ENCODE peak calls at places on chromosome 1, in seven cellular contexts. One of them, this sample, is unnamed.

GRCh38 chr1:11731719-11732283 is 4.1 kb upstream of the AGTRAP start:
- DNase-seq in fibroblast of lung: peak; percentile 57
- DNase-seq in heart left ventricle: peak; percentile 87
- DNase-seq in BJ: no peak
- DNase-seq in tibial artery: peak; percentile 67
- DNase-seq in Panc1: no peak
- DNase-seq in brain microvascular endothelial cell: peak; percentile 48
- DNase-seq in this sample: no peak

GRCh38 chr1:10940451-10940804 is 72.0 kb upstream of the TARDBP start:
- DNase-seq in tibial artery: no peak
- DNase-seq in BJ: no peak
- DNase-seq in heart left ventricle: no peak
- DNase-seq in Panc1: no peak
- DNase-seq in fibroblast of lung: no peak
- DNase-seq in brain microvascular endothelial cell: no peak
- DNase-seq in this sample: no peak

GRCh38 chr1:40362699-40363098 is 10.8 kb upstream of the SMAP2 start:
- DNase-seq in BJ: no peak
- DNase-seq in Panc1: no peak
- DNase-seq in fibroblast of lung: peak; percentile 44
- DNase-seq in heart left ventricle: no peak
- DNase-seq in brain microvascular endothelial cell: peak; percentile 36
- DNase-seq in tibial artery: no peak
- DNase-seq in this sample: no peak

GRCh38 chr1:107535091-107535490 is 394.3 kb downstream of the NTNG1 start:
- DNase-seq in tibial artery: no peak
- DNase-seq in BJ: no peak
- DNase-seq in brain microvascular endothelial cell: no peak
- DNase-seq in fibroblast of lung: no peak
- DNase-seq in heart left ventricle: no peak
- DNase-seq in Panc1: no peak
- DNase-seq in this sample: no peak

GRCh38 chr1:81220614-81221071 is 580.1 kb upstream of the ADGRL2 start:
- DNase-seq in Panc1: no peak
- DNase-seq in heart left ventricle: no peak
- DNase-seq in BJ: no peak
- DNase-seq in fibroblast of lung: no peak
- DNase-seq in tibial artery: no peak
- DNase-seq in brain microvascular endothelial cell: no peak
- DNase-seq in this sample: no peak

GRCh38 chr1:155893389-155894142 is 17.6 kb downstream of the RIT1 start:
- DNase-seq in brain microvascular endothelial cell: peak; percentile 84
- DNase-seq in fibroblast of lung: peak; percentile 87
- DNase-seq in Panc1: peak; percentile 93
- DNase-seq in BJ: peak; percentile 71
- DNase-seq in tibial artery: peak; percentile 32
- DNase-seq in heart left ventricle: no peak
- DNase-seq in this sample: peak; percentile 18

GRCh38 chr1:99707535-99708142 is 58.8 kb downstream of the FRRS1 start:
- DNase-seq in heart left ventricle: peak; percentile 72
- DNase-seq in brain microvascular endothelial cell: peak; percentile 79
- DNase-seq in BJ: peak; percentile 9
- DNase-seq in Panc1: peak; percentile 46
- DNase-seq in tibial artery: peak; percentile 78
- DNase-seq in fibroblast of lung: peak; percentile 49
- DNase-seq in this sample: peak; percentile 12

GRCh38 chr1:93448983-93449805 is 1.3 kb downstream of the FNBP1L start:
- DNase-seq in heart left ventricle: no peak
- DNase-seq in BJ: no peak
- DNase-seq in tibial artery: no peak
- DNase-seq in brain microvascular endothelial cell: no peak
- DNase-seq in fibroblast of lung: peak; percentile 65
- DNase-seq in Panc1: no peak
- DNase-seq in this sample: no peak

GRCh38 chr1:48026275-48026674 is 29.1 kb upstream of the TRABD2B start:
- DNase-seq in heart left ventricle: no peak
- DNase-seq in tibial artery: no peak
- DNase-seq in BJ: no peak
- DNase-seq in Panc1: no peak
- DNase-seq in brain microvascular endothelial cell: no peak
- DNase-seq in fibroblast of lung: peak; percentile 16
- DNase-seq in this sample: no peak

GRCh38 chr1:234833646-234834045 is 223.7 kb upstream of the IRF2BP2 start:
- DNase-seq in brain microvascular endothelial cell: no peak
- DNase-seq in BJ: no peak
- DNase-seq in tibial artery: no peak
- DNase-seq in Panc1: no peak
- DNase-seq in fibroblast of lung: no peak
- DNase-seq in heart left ventricle: no peak
- DNase-seq in this sample: no peak

GRCh38 chr1:24910751-24911650 is 19.1 kb downstream of the RUNX3 start:
- DNase-seq in fibroblast of lung: peak; percentile 75
- DNase-seq in BJ: no peak
- DNase-seq in heart left ventricle: no peak
- DNase-seq in tibial artery: no peak
- DNase-seq in brain microvascular endothelial cell: peak; percentile 79
- DNase-seq in Panc1: no peak
- DNase-seq in this sample: no peak

GRCh38 chr1:49163041-49163440 is 386.4 kb upstream of the BEND5 start:
- DNase-seq in heart left ventricle: no peak
- DNase-seq in BJ: no peak
- DNase-seq in brain microvascular endothelial cell: no peak
- DNase-seq in fibroblast of lung: peak; percentile 90
- DNase-seq in tibial artery: no peak
- DNase-seq in Panc1: peak; percentile 4
- DNase-seq in this sample: no peak

GRCh38 chr1:1163538-1164070 is 10.1 kb upstream of the TTLL10 start:
- DNase-seq in Panc1: no peak
- DNase-seq in BJ: no peak
- DNase-seq in fibroblast of lung: no peak
- DNase-seq in tibial artery: no peak
- DNase-seq in heart left ventricle: no peak
- DNase-seq in brain microvascular endothelial cell: no peak
- DNase-seq in this sample: no peak

GRCh38 chr1:86741947-86742572 is 37.7 kb downstream of the SH3GLB1 start:
- DNase-seq in heart left ventricle: peak; percentile 32
- DNase-seq in Panc1: no peak
- DNase-seq in brain microvascular endothelial cell: peak; percentile 36
- DNase-seq in BJ: no peak
- DNase-seq in tibial artery: no peak
- DNase-seq in fibroblast of lung: no peak
- DNase-seq in this sample: no peak

GRCh38 chr1:230754831-230755230 is 7.6 kb downstream of the CAPN9 start:
- DNase-seq in Panc1: no peak
- DNase-seq in brain microvascular endothelial cell: peak; percentile 9
- DNase-seq in fibroblast of lung: peak; percentile 86
- DNase-seq in BJ: no peak
- DNase-seq in tibial artery: no peak
- DNase-seq in heart left ventricle: peak; percentile 81
- DNase-seq in this sample: no peak

GRCh38 chr1:212021563-212021962 is 13.8 kb downstream of the INTS7 start:
- DNase-seq in Panc1: no peak
- DNase-seq in BJ: no peak
- DNase-seq in tibial artery: no peak
- DNase-seq in brain microvascular endothelial cell: no peak
- DNase-seq in heart left ventricle: no peak
- DNase-seq in fibroblast of lung: no peak
- DNase-seq in this sample: no peak

GRCh38 chr1:57018119-57018518 is 52.3 kb upstream of the C8B start:
- DNase-seq in heart left ventricle: no peak
- DNase-seq in tibial artery: no peak
- DNase-seq in fibroblast of lung: no peak
- DNase-seq in brain microvascular endothelial cell: no peak
- DNase-seq in BJ: no peak
- DNase-seq in Panc1: no peak
- DNase-seq in this sample: no peak

GRCh38 chr1:70044832-70045231 is 160.5 kb downstream of the LRRC40 start:
- DNase-seq in tibial artery: no peak
- DNase-seq in heart left ventricle: no peak
- DNase-seq in fibroblast of lung: peak; percentile 86
- DNase-seq in brain microvascular endothelial cell: no peak
- DNase-seq in Panc1: no peak
- DNase-seq in BJ: peak; percentile 73
- DNase-seq in this sample: no peak

GRCh38 chr1:193338194-193338593 is 151.8 kb upstream of the B3GALT2 start:
- DNase-seq in BJ: no peak
- DNase-seq in fibroblast of lung: peak; percentile 61
- DNase-seq in brain microvascular endothelial cell: peak; percentile 8
- DNase-seq in tibial artery: no peak
- DNase-seq in Panc1: no peak
- DNase-seq in heart left ventricle: no peak
- DNase-seq in this sample: no peak

GRCh38 chr1:41485605-41486004 is 1.1 kb upstream of the EDN2 start:
- DNase-seq in Panc1: no peak
- DNase-seq in BJ: no peak
- DNase-seq in fibroblast of lung: peak; percentile 81
- DNase-seq in tibial artery: no peak
- DNase-seq in heart left ventricle: peak; percentile 22
- DNase-seq in brain microvascular endothelial cell: peak; percentile 72
- DNase-seq in this sample: no peak

GRCh38 chr1:3410435-3410915 is 44.0 kb upstream of the ARHGEF16 start:
- DNase-seq in brain microvascular endothelial cell: no peak
- DNase-seq in fibroblast of lung: no peak
- DNase-seq in heart left ventricle: no peak
- DNase-seq in Panc1: no peak
- DNase-seq in BJ: no peak
- DNase-seq in tibial artery: no peak
- DNase-seq in this sample: no peak

GRCh38 chr1:8422439-8423133 is 104.7 kb downstream of the SLC45A1 start:
- DNase-seq in fibroblast of lung: no peak
- DNase-seq in Panc1: no peak
- DNase-seq in heart left ventricle: peak; percentile 46
- DNase-seq in tibial artery: peak; percentile 37
- DNase-seq in BJ: no peak
- DNase-seq in brain microvascular endothelial cell: peak; percentile 18
- DNase-seq in this sample: no peak

GRCh38 chr1:84947536-84948410 is 49.1 kb downstream of the MCOLN2 start:
- DNase-seq in brain microvascular endothelial cell: no peak
- DNase-seq in BJ: no peak
- DNase-seq in heart left ventricle: no peak
- DNase-seq in fibroblast of lung: no peak
- DNase-seq in tibial artery: no peak
- DNase-seq in Panc1: no peak
- DNase-seq in this sample: no peak

GRCh38 chr1:226948051-226948450 is 8.0 kb downstream of the COQ8A start:
- DNase-seq in fibroblast of lung: no peak
- DNase-seq in heart left ventricle: no peak
- DNase-seq in brain microvascular endothelial cell: no peak
- DNase-seq in tibial artery: no peak
- DNase-seq in Panc1: no peak
- DNase-seq in BJ: no peak
- DNase-seq in this sample: no peak

GRCh38 chr1:215665212-215665611 is 98.1 kb downstream of the KCTD3 start:
- DNase-seq in Panc1: no peak
- DNase-seq in heart left ventricle: no peak
- DNase-seq in brain microvascular endothelial cell: peak; percentile 24
- DNase-seq in BJ: no peak
- DNase-seq in fibroblast of lung: peak; percentile 97
- DNase-seq in tibial artery: no peak
- DNase-seq in this sample: no peak

GRCh38 chr1:83799474-83800085 is 199.4 kb downstream of the TTLL7 start:
- DNase-seq in BJ: no peak
- DNase-seq in tibial artery: no peak
- DNase-seq in Panc1: no peak
- DNase-seq in heart left ventricle: no peak
- DNase-seq in brain microvascular endothelial cell: no peak
- DNase-seq in fibroblast of lung: peak; percentile 7
- DNase-seq in this sample: no peak

GRCh38 chr1:176826265-176826664 is 338.2 kb downstream of the ASTN1 start:
- DNase-seq in fibroblast of lung: no peak
- DNase-seq in tibial artery: no peak
- DNase-seq in heart left ventricle: no peak
- DNase-seq in brain microvascular endothelial cell: no peak
- DNase-seq in BJ: no peak
- DNase-seq in Panc1: no peak
- DNase-seq in this sample: no peak

DNA sequence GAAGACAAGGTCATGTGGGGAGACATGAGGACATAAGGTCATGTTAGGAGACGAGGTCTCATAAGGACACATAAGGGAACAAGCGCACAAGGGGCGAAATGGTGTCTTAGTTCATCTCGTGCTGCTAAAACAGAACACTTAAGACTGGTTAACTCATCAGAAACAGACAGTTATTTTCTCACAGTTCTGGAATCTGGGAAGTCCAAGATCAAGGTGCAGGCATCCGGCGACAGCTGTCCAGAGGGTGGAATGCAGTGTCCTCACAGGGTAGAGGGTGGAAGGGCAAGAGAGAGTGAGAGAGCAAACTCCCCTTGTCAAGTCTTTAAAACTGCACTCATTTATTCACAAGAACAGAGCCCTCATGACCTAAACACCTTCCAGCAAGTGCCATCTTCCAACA is 34.6 kb upstream of the PDPN start:
- DNase-seq in fibroblast of lung: no peak
- DNase-seq in tibial artery: no peak
- DNase-seq in BJ: no peak
- DNase-seq in brain microvascular endothelial cell: no peak
- DNase-seq in heart left ventricle: no peak
- DNase-seq in Panc1: no peak
- DNase-seq in this sample: no peak
- TF ChIP-seq CTCF in fibroblast of lung: no peak
- TF ChIP-seq CTCF in tibial artery: no peak
- TF ChIP-seq CTCF in BJ: no peak
- TF ChIP-seq CTCF in brain microvascular endothelial cell: no peak
- TF ChIP-seq CTCF in heart left ventricle: no peak
- TF ChIP-seq CTCF in Panc1: no peak
- TF ChIP-seq CTCF in this sample: no peak

GRCh38 chr1:185409763-185410528 is 92.9 kb upstream of the IVNS1ABP start:
- DNase-seq in Panc1: no peak
- DNase-seq in BJ: no peak
- DNase-seq in heart left ventricle: no peak
- DNase-seq in brain microvascular endothelial cell: no peak
- DNase-seq in tibial artery: no peak
- DNase-seq in fibroblast of lung: no peak
- DNase-seq in this sample: no peak
- H3K4me3 ChIP-seq in Panc1: no peak overlapping the region
- H3K4me3 ChIP-seq in BJ: no peak overlapping the region
- H3K4me3 ChIP-seq in heart left ventricle: no peak overlapping the region
- H3K4me3 ChIP-seq in brain microvascular endothelial cell: no peak overlapping the region
- H3K4me3 ChIP-seq in tibial artery: no peak overlapping the region
- H3K4me3 ChIP-seq in fibroblast of lung: no peak overlapping the region
- H3K4me3 ChIP-seq in this sample: no peak overlapping the region

DNA sequence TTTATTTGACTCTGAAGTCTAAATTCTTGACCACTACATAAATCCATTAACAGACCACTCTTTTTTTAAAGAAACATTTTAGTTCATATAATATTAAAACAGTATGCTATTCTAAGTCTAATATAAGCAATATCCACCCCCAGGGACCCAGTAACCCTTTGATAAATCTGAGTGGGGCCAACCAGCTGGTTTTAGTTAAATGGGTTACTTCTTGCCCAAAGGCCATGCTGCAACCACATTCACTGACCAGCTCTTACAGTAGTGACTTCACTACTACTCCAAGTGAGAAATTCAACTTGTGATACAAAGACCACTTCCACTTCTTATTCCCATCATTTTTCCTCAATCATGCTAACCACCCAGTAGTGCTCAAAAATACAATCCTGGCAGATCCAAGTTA is 20.5 kb downstream of the FUBP1 start:
- DNase-seq in BJ: no peak
- DNase-seq in fibroblast of lung: no peak
- DNase-seq in brain microvascular endothelial cell: no peak
- DNase-seq in tibial artery: no peak
- DNase-seq in heart left ventricle: no peak
- DNase-seq in Panc1: no peak
- DNase-seq in this sample: no peak
- H3K36me3 ChIP-seq in BJ: peaks cover 15% of the 10 kb centered on the region
- H3K36me3 ChIP-seq in fibroblast of lung: peaks cover 27% of the 10 kb centered on the region
- H3K36me3 ChIP-seq in brain microvascular endothelial cell: peaks cover 84% of the 10 kb centered on the region
- H3K36me3 ChIP-seq in tibial artery: peaks cover 80% of the 10 kb centered on the region
- H3K36me3 ChIP-seq in heart left ventricle: peaks cover 100% of the 10 kb centered on the region
- H3K36me3 ChIP-seq in Panc1: peaks cover 92% of the 10 kb centered on the region
- H3K36me3 ChIP-seq in this sample: peaks cover 52% of the 10 kb centered on the region

GRCh38 chr1:154772056-154772455 is 98.0 kb downstream of the KCNN3 start:
- DNase-seq in tibial artery: no peak
- DNase-seq in brain microvascular endothelial cell: no peak
- DNase-seq in Panc1: no peak
- DNase-seq in BJ: no peak
- DNase-seq in fibroblast of lung: no peak
- DNase-seq in heart left ventricle: no peak
- DNase-seq in this sample: no peak
- TF ChIP-seq CTCF in tibial artery: no peak
- TF ChIP-seq CTCF in brain microvascular endothelial cell: no peak
- TF ChIP-seq CTCF in Panc1: no peak
- TF ChIP-seq CTCF in BJ: no peak
- TF ChIP-seq CTCF in fibroblast of lung: no peak
- TF ChIP-seq CTCF in heart left ventricle: no peak
- TF ChIP-seq CTCF in this sample: no peak